ENCODE peak calls at places on chromosome 16, in ten cellular contexts. E is body of pancreas, W is cardiac muscle cell, K is astrocyte, P is tibial artery, F is uterus, Y is ascending aorta, V is tibial nerve, S is GM23338, O is heart right ventricle. H is an unnamed sample. For H3K36me3, the result is how much of the 10 kb centered on the place peaks cover.

GRCh38 chr16:2037115-2037514 is 10.4 kb downstream of the NHERF2 start:
- DNase-seq in W (no peak), O (no peak), K (no peak), E (no peak), V (no peak), P (no peak), Y (no peak), S (no peak), F (no peak), H (no peak)

GRCh38 chr16:29767062-29767461 is 11.0 kb upstream of the ZG16 start:
- DNase-seq in Y (no peak), W (no peak), O (no peak), S (no peak), K (no peak), F (no peak), P (no peak), E (no peak), V (no peak), H (no peak)

GRCh38 chr16:19379838-19380237 is 37.8 kb upstream of the TMC5 start:
- DNase-seq in O (no peak), P (no peak), W (no peak), V (no peak), Y (no peak), K (no peak), S (no peak), E (no peak), F (no peak), H (no peak)

GRCh38 chr16:67169642-67170167 is 633 bp upstream of the NOL3 start:
- DNase-seq in K (no peak), V (no peak), O (peak), F (no peak), E (no peak), W (peak), S (peak), Y (no peak), P (no peak), H (no peak)

GRCh38 chr16:10490141-10490540 is 90.3 kb downstream of the EMP2 start:
- DNase-seq in W (no peak), E (no peak), F (no peak), O (no peak), Y (no peak), P (no peak), V (no peak), S (no peak), K (no peak), H (no peak)

GRCh38 chr16:67893791-67894399 is 841 bp downstream of the PSKH1 start:
- DNase-seq in P (no peak), K (no peak), E (no peak), W (no peak), S (no peak), F (no peak), V (no peak), O (no peak), Y (no peak), H (no peak)

GRCh38 chr16:70391881-70392481 is 45.3 kb downstream of the DDX19A start:
- DNase-seq in P (peak), W (no peak), E (no peak), S (no peak), F (peak), Y (no peak), O (peak), K (no peak), V (peak), H (no peak)

GRCh38 chr16:31700530-31701388 is 172.8 kb upstream of the ZNF267 start:
- DNase-seq in P (no peak), V (peak), Y (peak), O (peak), S (peak), E (peak), F (peak), W (peak), K (peak), H (peak)

GRCh38 chr16:84884311-84885023 is 64.7 kb downstream of the CRISPLD2 start:
- DNase-seq in E (peak), K (peak), P (no peak), Y (no peak), O (peak), W (peak), V (peak), S (no peak), F (no peak), H (no peak)

GRCh38 chr16:84878770-84879169 is 59.0 kb downstream of the CRISPLD2 start:
- DNase-seq in P (no peak), S (no peak), Y (no peak), E (no peak), W (no peak), V (no peak), F (no peak), O (no peak), K (no peak), H (no peak)

GRCh38 chr16:84883301-84883700 is 63.5 kb downstream of the CRISPLD2 start:
- DNase-seq in K (peak), P (no peak), F (no peak), Y (no peak), W (no peak), V (no peak), S (no peak), O (no peak), E (no peak), H (no peak)

GRCh38 chr16:84879569-84880487 is 60.0 kb downstream of the CRISPLD2 start:
- DNase-seq in E (no peak), K (no peak), S (no peak), V (no peak), P (no peak), Y (no peak), O (no peak), F (no peak), W (no peak), H (no peak)

DNA sequence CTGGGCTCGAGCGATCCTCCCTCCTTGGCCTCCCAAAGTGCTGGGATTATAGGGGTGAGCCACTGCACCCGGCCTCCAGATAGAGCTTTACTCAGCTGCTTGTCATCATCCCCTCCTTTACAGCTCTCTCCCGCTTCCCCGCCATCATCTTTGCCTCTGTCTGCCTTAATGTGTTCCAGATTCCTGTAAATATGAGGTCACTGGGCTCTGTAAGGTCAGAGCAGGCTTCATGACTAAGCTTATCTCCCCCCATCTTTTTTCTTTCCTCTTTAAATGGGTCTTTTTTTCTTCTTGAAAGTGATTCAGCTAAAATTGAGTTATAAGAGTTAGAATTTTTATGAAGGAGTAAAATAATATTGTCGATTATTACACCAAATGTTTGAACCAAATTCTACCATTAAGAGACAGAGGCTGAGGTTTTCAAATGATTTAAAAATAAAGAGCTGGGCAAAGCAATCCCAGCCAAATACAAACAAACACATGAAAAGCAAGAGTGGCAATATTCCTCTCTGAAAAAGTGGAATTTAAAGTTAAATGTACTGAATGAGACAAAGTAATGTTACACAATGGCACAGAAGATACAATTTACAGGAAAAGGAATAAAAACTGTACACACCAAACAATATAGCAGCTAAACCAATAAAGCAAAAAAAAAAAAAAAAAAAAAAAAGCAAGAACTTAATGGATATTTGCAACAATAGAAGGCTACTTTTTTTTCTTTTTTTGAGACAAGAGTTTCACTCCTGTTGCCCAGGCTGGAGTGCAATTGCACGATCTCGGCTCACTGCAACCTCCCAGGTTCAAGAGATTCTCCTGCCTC is 62.1 kb downstream of the CRISPLD2 start:
- DNase-seq in K (peak), S (no peak), E (no peak), W (no peak), V (no peak), P (peak), O (no peak), F (peak), Y (no peak), H (no peak)
- H3K27ac ChIP-seq in K (peak), S (no peak), E (no peak), W (no peak), V (peak), P (no peak), O (peak), F (peak), Y (no peak), H (no peak)

DNA sequence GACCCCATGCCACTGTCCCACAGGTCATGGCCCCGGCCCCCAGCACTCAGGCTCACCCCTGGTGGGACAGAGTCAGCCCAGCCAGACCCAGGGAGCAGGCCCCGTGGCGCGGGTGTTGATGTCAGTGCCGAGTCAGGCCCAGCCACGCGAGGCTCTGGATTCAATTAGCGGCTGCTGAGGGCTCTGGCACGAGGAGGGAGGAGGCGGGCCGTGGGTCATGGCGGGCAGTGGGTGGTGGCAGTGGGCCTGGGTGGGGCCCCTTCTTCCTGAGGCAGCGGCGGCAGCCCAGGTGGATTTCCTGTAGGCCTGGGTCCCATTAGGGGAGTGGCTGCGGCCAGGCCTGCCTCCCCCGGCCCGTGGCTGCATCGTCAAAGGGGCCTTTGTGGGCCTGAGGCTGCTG is 12.8 kb downstream of the VASN start:
- DNase-seq in F (no peak), S (no peak), E (no peak), P (no peak), W (no peak), O (no peak), Y (no peak), K (no peak), V (peak), H (no peak)
- H3K36me3 ChIP-seq in F (under half), S (under half), E (under half), P (under half), W (under half), O (under half), Y (under half), K (under half), V (under half), H (under half)

GRCh38 chr16:6019490-6019991 is 921.9 kb upstream of the EEF2KMT start:
- DNase-seq in F (no peak), S (peak), O (no peak), P (no peak), Y (no peak), K (no peak), V (no peak), W (peak), E (no peak), H (no peak)

GRCh38 chr16:6020162-6020980 is 922.8 kb upstream of the EEF2KMT start:
- DNase-seq in S (peak), F (no peak), O (no peak), E (no peak), V (no peak), K (no peak), Y (no peak), W (peak), P (no peak), H (no peak)

GRCh38 chr16:6018848-6019489 is 921.4 kb upstream of the EEF2KMT start:
- DNase-seq in P (no peak), K (no peak), S (peak), W (peak), V (no peak), Y (no peak), O (no peak), F (no peak), E (no peak), H (no peak)

GRCh38 chr16:6012716-6013115 is 915.1 kb upstream of the EEF2KMT start:
- DNase-seq in S (no peak), W (no peak), K (no peak), E (no peak), V (no peak), Y (no peak), F (no peak), P (no peak), O (no peak), H (no peak)

DNA sequence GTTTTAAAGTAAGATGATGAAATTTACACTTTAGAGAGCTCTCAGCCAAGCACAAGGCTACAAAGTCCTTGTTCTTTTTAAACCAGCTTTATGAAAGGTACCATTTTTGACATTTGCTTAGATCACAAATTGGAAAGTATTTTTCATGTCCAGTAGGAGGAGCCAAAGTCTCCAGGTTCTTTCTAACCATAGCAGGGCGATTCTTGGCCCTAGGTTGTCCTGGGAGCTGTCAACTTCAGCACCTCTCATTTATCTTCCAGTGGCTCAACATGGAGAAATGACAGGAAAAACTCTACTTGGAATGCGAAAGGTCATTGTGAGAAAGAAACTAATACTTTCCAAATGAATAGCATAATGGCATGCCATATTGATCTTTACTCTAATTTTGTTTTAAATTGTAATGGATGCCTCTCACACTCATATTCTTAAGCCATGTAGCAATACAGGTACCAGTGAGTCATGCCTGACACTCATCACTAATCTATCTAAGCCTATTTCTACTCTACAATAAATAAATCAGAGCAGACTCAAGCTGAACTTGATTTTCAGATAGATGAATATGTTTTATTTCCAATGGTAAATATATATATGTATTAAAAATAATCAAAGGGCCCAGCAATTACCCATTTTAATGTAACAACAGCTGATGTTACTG is 919.1 kb upstream of the EEF2KMT start:
- DNase-seq in W (peak), E (no peak), S (peak), K (peak), P (no peak), F (no peak), Y (no peak), O (no peak), V (no peak), H (no peak)
- TF ChIP-seq CTCF in W (no peak), E (no peak), S (peak), K (peak), P (no peak), F (no peak), Y (no peak), O (no peak), V (no peak), H (peak)

GRCh38 chr16:27239026-27239425 is 29.5 kb downstream of the NSMCE1 start:
- DNase-seq in V (no peak), S (no peak), E (no peak), P (no peak), Y (no peak), K (no peak), F (no peak), O (no peak), W (no peak), H (no peak)
- H3K27ac ChIP-seq in V (no peak), S (no peak), E (no peak), P (peak), Y (no peak), K (no peak), F (peak), O (no peak), W (no peak), H (peak)

GRCh38 chr16:84891149-84891795 is 71.5 kb downstream of the CRISPLD2 start:
- DNase-seq in K (no peak), S (no peak), O (no peak), E (no peak), W (no peak), Y (no peak), V (no peak), P (no peak), F (no peak), H (no peak)

GRCh38 chr16:84895016-84895415 is 75.2 kb downstream of the CRISPLD2 start:
- DNase-seq in W (no peak), S (no peak), Y (no peak), V (no peak), O (no peak), E (no peak), K (no peak), P (no peak), F (no peak), H (no peak)

GRCh38 chr16:84893467-84893848 is 73.7 kb downstream of the CRISPLD2 start:
- DNase-seq in W (no peak), V (no peak), P (no peak), Y (no peak), E (no peak), K (no peak), F (no peak), O (no peak), S (no peak), H (no peak)

GRCh38 chr16:84892097-84892496 is 72.3 kb downstream of the CRISPLD2 start:
- DNase-seq in O (no peak), K (no peak), P (no peak), E (no peak), F (no peak), Y (no peak), V (no peak), S (no peak), W (no peak), H (no peak)

DNA sequence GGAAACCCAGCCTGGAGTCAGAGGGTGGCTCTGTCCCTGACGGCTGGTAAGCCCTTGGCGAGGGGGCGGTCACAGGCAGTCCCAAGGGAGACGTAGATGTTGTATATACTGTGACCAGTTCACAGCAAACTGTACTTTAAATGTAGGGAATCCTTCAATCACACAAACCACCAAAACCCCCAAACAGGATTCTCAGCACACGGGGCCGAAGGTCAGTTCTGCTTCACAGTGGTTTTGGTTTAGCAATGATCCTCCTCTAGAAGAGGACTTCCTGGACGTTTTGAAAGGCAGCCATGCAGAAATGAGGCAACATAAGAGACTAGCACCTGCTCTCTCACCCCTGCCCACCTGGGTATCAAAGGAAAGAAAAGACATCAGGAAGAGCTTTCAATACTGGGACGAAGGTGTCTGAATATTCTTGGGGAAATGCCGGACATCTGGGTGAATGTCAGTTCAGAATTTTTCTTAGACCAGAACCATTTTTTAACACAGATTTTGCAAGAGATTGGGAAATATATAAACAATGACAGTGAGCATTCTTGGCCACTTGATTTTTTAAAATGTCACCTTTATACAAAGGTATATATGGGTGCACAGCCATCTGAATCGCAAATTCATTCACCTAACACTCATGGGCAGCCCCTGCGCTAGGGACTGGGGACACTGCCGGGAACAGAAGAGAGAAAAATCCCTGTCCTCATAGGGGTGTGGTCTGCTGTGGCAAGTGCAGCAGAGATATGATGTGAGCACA is 74.2 kb downstream of the CRISPLD2 start:
- DNase-seq in O (no peak), E (no peak), V (no peak), K (no peak), Y (no peak), P (no peak), F (no peak), S (no peak), W (no peak), H (no peak)
- H3K36me3 ChIP-seq in O (under half), E (under half), V (under half), K (under half), Y (under half), P (under half), F (under half), S (under half), W (under half), H (under half)

DNA sequence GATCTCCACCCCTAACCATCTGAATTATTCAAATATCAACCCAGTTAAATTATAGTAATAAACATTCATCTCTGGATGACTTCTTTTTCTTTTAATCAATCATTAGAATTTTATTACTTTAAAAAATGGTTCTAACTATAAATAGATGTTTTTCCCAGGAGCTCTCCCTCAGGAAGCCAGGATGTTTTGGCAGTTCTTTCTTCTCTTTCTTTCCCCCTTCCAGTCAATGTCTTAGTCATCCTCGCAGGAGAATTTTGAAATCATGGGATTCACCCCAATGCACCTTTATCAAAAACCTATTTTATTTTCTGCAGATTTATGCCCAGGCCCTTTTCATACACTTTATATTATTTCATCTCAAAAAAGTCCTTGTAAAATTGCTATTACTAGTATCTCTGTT is 711.6 kb downstream of the CDH11 start:
- DNase-seq in E (no peak), O (no peak), K (no peak), V (no peak), Y (no peak), P (no peak), S (no peak), F (no peak), W (no peak), H (no peak)
- TF ChIP-seq CTCF in E (no peak), O (no peak), K (no peak), V (no peak), Y (no peak), P (no peak), S (no peak), F (no peak), W (no peak), H (no peak)